ENCODE peak calls at places on chromosomes 5 and 9, in ten cellular contexts. B, G, U, V, X, M, P, I, A and N are unnamed samples.

GRCh38 chr9:109604036-109604600 is 106.0 kb upstream of the PTPN3 start:
- DNase-seq in B (no peak), G (no peak), U (no peak), V (no peak), X (no peak), M (no peak), P (no peak), I (no peak), A (no peak), N (no peak)

GRCh38 chr9:121545148-121545874 is 45.7 kb upstream of the GGTA1 start:
- DNase-seq in B (no peak), G (no peak), U (no peak), V (no peak), X (no peak), M (no peak), P (no peak), I (no peak), A (no peak), N (no peak)

GRCh38 chr9:89278997-89279739 is 31.8 kb upstream of the CKS2 start:
- DNase-seq in B (peak; percentile 12), G (no peak), U (peak; percentile 45), V (no peak), X (no peak), M (no peak), P (peak; percentile 51), I (no peak), A (no peak), N (peak; percentile 12)

GRCh38 chr5:126139773-126140172 is 283.4 kb upstream of the GRAMD2B start:
- DNase-seq in B (peak; percentile 36), G (no peak), U (no peak), V (no peak), X (no peak), M (no peak), P (no peak), I (no peak), A (no peak), N (peak; percentile 28)

GRCh38 chr5:154793599-154794524 is 38.7 kb downstream of the LARP1 start:
- DNase-seq in B (no peak), G (no peak), U (no peak), V (no peak), X (no peak), M (no peak), P (no peak), I (no peak), A (no peak), N (no peak)

GRCh38 chr9:14749738-14750137 is 27.2 kb upstream of the CER1 start:
- DNase-seq in B (no peak), G (no peak), U (no peak), V (no peak), X (no peak), M (no peak), P (no peak), I (no peak), A (no peak), N (no peak)

GRCh38 chr5:169602535-169602934 is 19.0 kb downstream of the SPDL1 start:
- DNase-seq in B (no peak), G (no peak), U (no peak), V (no peak), X (no peak), M (no peak), P (no peak), I (no peak), A (no peak), N (no peak)

GRCh38 chr9:93230185-93230584 is 46.2 kb downstream of the WNK2 start:
- DNase-seq in B (no peak), G (no peak), U (no peak), V (no peak), X (no peak), M (no peak), P (no peak), I (no peak), A (no peak), N (no peak)

GRCh38 chr5:138611295-138612220 is 36.4 kb upstream of the HSPA9 start:
- DNase-seq in B (no peak), G (no peak), U (no peak), V (no peak), X (no peak), M (no peak), P (peak; percentile 64), I (peak; percentile 22), A (no peak), N (no peak)

GRCh38 chr5:78527925-78528324 is 120.6 kb downstream of the LHFPL2 start:
- DNase-seq in B (no peak), G (no peak), U (no peak), V (no peak), X (no peak), M (no peak), P (no peak), I (no peak), A (no peak), N (no peak)

GRCh38 chr5:78523314-78524193 is 125.0 kb downstream of the LHFPL2 start:
- DNase-seq in B (no peak), G (no peak), U (no peak), V (no peak), X (no peak), M (no peak), P (no peak), I (no peak), A (no peak), N (no peak)

GRCh38 chr5:78527054-78527884 is 121.3 kb downstream of the LHFPL2 start:
- DNase-seq in B (no peak), G (no peak), U (no peak), V (peak; percentile 86), X (peak; percentile 56), M (peak; percentile 54), P (peak; percentile 60), I (peak; percentile 79), A (no peak), N (peak; percentile 88)

GRCh38 chr5:78522476-78523105 is 126.0 kb downstream of the LHFPL2 start:
- DNase-seq in B (no peak), G (no peak), U (no peak), V (no peak), X (no peak), M (no peak), P (no peak), I (no peak), A (no peak), N (no peak)

GRCh38 chr5:78526049-78526525 is 122.5 kb downstream of the LHFPL2 start:
- DNase-seq in B (no peak), G (no peak), U (no peak), V (no peak), X (no peak), M (no peak), P (no peak), I (no peak), A (no peak), N (peak; percentile 65)
- H3K36me3 ChIP-seq in B (no peaks in the 10 kb centered on the region), G (no peaks in the 10 kb centered on the region), U (peaks cover 4% of the 10 kb centered on the region), V (no peaks in the 10 kb centered on the region), X (no peaks in the 10 kb centered on the region), M (no peaks in the 10 kb centered on the region), P (no peaks in the 10 kb centered on the region), I (no peaks in the 10 kb centered on the region), A (no peaks in the 10 kb centered on the region), N (no peaks in the 10 kb centered on the region)

GRCh38 chr5:137606401-137606800 is 107.3 kb upstream of the SPOCK1 start:
- DNase-seq in B (no peak), G (no peak), U (no peak), V (no peak), X (no peak), M (no peak), P (no peak), I (no peak), A (no peak), N (no peak)

GRCh38 chr5:137603891-137604290 is 104.8 kb upstream of the SPOCK1 start:
- DNase-seq in B (no peak), G (no peak), U (no peak), V (no peak), X (no peak), M (no peak), P (no peak), I (no peak), A (no peak), N (no peak)

GRCh38 chr5:137604348-137605095 is 105.4 kb upstream of the SPOCK1 start:
- DNase-seq in B (no peak), G (no peak), U (no peak), V (no peak), X (no peak), M (no peak), P (no peak), I (no peak), A (no peak), N (peak; percentile 23)

GRCh38 chr5:137607771-137608170 is 108.6 kb upstream of the SPOCK1 start:
- DNase-seq in B (no peak), G (no peak), U (no peak), V (no peak), X (no peak), M (no peak), P (no peak), I (no peak), A (no peak), N (no peak)

GRCh38 chr5:137605377-137605776 is 106.3 kb upstream of the SPOCK1 start:
- DNase-seq in B (no peak), G (no peak), U (no peak), V (no peak), X (no peak), M (no peak), P (peak; percentile 30), I (no peak), A (no peak), N (no peak)
- TF ChIP-seq CTCF in B (peak; percentile 15), G (no peak), U (no peak), V (no peak), X (no peak), M (peak; percentile 33), P (peak; percentile 37), I (no peak), A (no peak), N (peak; percentile 53)

GRCh38 chr9:126297656-126298318 is 28.8 kb upstream of the MVB12B start:
- DNase-seq in B (no peak), G (no peak), U (no peak), V (no peak), X (no peak), M (no peak), P (no peak), I (no peak), A (peak; percentile 40), N (no peak)
- H3K36me3 ChIP-seq in B (no peaks in the 10 kb centered on the region), G (no peaks in the 10 kb centered on the region), U (no peaks in the 10 kb centered on the region), V (no peaks in the 10 kb centered on the region), X (no peaks in the 10 kb centered on the region), M (no peaks in the 10 kb centered on the region), P (no peaks in the 10 kb centered on the region), I (no peaks in the 10 kb centered on the region), A (no peaks in the 10 kb centered on the region), N (no peaks in the 10 kb centered on the region)

GRCh38 chr9:34635556-34635955 is 2.0 kb downstream of the SIGMAR1 start:
- DNase-seq in B (no peak), G (no peak), U (no peak), V (no peak), X (no peak), M (no peak), P (no peak), I (no peak), A (no peak), N (no peak)

GRCh38 chr9:34636791-34637355 is 714 bp downstream of the SIGMAR1 start:
- DNase-seq in B (no peak), G (peak; percentile 79), U (no peak), V (no peak), X (no peak), M (no peak), P (no peak), I (no peak), A (peak; percentile 57), N (no peak)

GRCh38 chr9:34634551-34634945 is 3.0 kb downstream of the SIGMAR1 start:
- DNase-seq in B (no peak), G (no peak), U (no peak), V (no peak), X (no peak), M (no peak), P (no peak), I (no peak), A (no peak), N (no peak)

GRCh38 chr9:34633166-34633565 is 4.3 kb upstream of the ARID3C start:
- DNase-seq in B (no peak), G (no peak), U (no peak), V (no peak), X (no peak), M (no peak), P (no peak), I (no peak), A (no peak), N (no peak)

GRCh38 chr9:34633851-34634550 is 3.6 kb downstream of the SIGMAR1 start:
- DNase-seq in B (peak; percentile 65), G (peak; percentile 75), U (peak; percentile 56), V (peak; percentile 67), X (peak; percentile 66), M (peak; percentile 53), P (peak; percentile 73), I (peak; percentile 67), A (peak; percentile 84), N (no peak)
- TF ChIP-seq CTCF in B (peak; percentile 95), G (peak; percentile 90), U (peak; percentile 90), V (peak; percentile 84), X (peak; percentile 89), M (peak; percentile 90), P (peak; percentile 85), I (peak; percentile 83), A (peak; percentile 89), N (peak; percentile 84)